ENCODE peak calls at places on chromosomes 1 and 21, in nine cellular contexts. One of them, this sample, is unnamed.

GRCh38 chr1:97499667-97500066 is 421.2 kb downstream of the DPYD start:
- DNase-seq in Caki2: no peak
- DNase-seq in AG20443: no peak
- DNase-seq in activated T-helper 1 cell treated with Interleukin-2 at 50 U/mL for 16 hours: no peak
- DNase-seq in substantia nigra: no peak
- DNase-seq in activated CD4-positive, alpha-beta T cell treated with anti-CD3 and anti-CD28 coated beads, Interleukin-2, amount 50 U/mL, for 24 hours: no peak
- DNase-seq in stimulated activated CD8-positive, alpha-beta memory T cell treated with anti-CD3 and anti-CD28 coated beads, Interleukin-4, amount 100 ng/mL, for 1 hour: no peak
- DNase-seq in colonic mucosa: no peak
- DNase-seq in right cardiac atrium: no peak
- DNase-seq in this sample: no peak

GRCh38 chr1:207397525-207397926 is 56.6 kb upstream of the CR2 start:
- DNase-seq in substantia nigra: no peak
- DNase-seq in colonic mucosa: no peak
- DNase-seq in Caki2: peak; percentile 19
- DNase-seq in activated T-helper 1 cell treated with Interleukin-2 at 50 U/mL for 16 hours: no peak
- DNase-seq in AG20443: no peak
- DNase-seq in activated CD4-positive, alpha-beta T cell treated with anti-CD3 and anti-CD28 coated beads, Interleukin-2, amount 50 U/mL, for 24 hours: no peak
- DNase-seq in right cardiac atrium: no peak
- DNase-seq in stimulated activated CD8-positive, alpha-beta memory T cell treated with anti-CD3 and anti-CD28 coated beads, Interleukin-4, amount 100 ng/mL, for 1 hour: no peak
- DNase-seq in this sample: no peak

GRCh38 chr1:154384650-154385557 is 20.2 kb upstream of the IL6R start:
- DNase-seq in right cardiac atrium: no peak
- DNase-seq in stimulated activated CD8-positive, alpha-beta memory T cell treated with anti-CD3 and anti-CD28 coated beads, Interleukin-4, amount 100 ng/mL, for 1 hour: no peak
- DNase-seq in colonic mucosa: no peak
- DNase-seq in AG20443: no peak
- DNase-seq in activated CD4-positive, alpha-beta T cell treated with anti-CD3 and anti-CD28 coated beads, Interleukin-2, amount 50 U/mL, for 24 hours: no peak
- DNase-seq in substantia nigra: no peak
- DNase-seq in Caki2: no peak
- DNase-seq in activated T-helper 1 cell treated with Interleukin-2 at 50 U/mL for 16 hours: no peak
- DNase-seq in this sample: no peak

GRCh38 chr21:34351786-34352241 is 12.0 kb upstream of the KCNE2 start:
- DNase-seq in colonic mucosa: peak; percentile 50
- DNase-seq in Caki2: peak; percentile 35
- DNase-seq in activated T-helper 1 cell treated with Interleukin-2 at 50 U/mL for 16 hours: no peak
- DNase-seq in AG20443: peak; percentile 70
- DNase-seq in substantia nigra: no peak
- DNase-seq in stimulated activated CD8-positive, alpha-beta memory T cell treated with anti-CD3 and anti-CD28 coated beads, Interleukin-4, amount 100 ng/mL, for 1 hour: peak; percentile 3
- DNase-seq in activated CD4-positive, alpha-beta T cell treated with anti-CD3 and anti-CD28 coated beads, Interleukin-2, amount 50 U/mL, for 24 hours: no peak
- DNase-seq in right cardiac atrium: peak; percentile 71
- DNase-seq in this sample: no peak

GRCh38 chr1:172220376-172220775 is 200.1 kb upstream of the C1orf105 start:
- DNase-seq in stimulated activated CD8-positive, alpha-beta memory T cell treated with anti-CD3 and anti-CD28 coated beads, Interleukin-4, amount 100 ng/mL, for 1 hour: no peak
- DNase-seq in activated T-helper 1 cell treated with Interleukin-2 at 50 U/mL for 16 hours: no peak
- DNase-seq in AG20443: no peak
- DNase-seq in Caki2: no peak
- DNase-seq in colonic mucosa: no peak
- DNase-seq in substantia nigra: no peak
- DNase-seq in activated CD4-positive, alpha-beta T cell treated with anti-CD3 and anti-CD28 coated beads, Interleukin-2, amount 50 U/mL, for 24 hours: no peak
- DNase-seq in right cardiac atrium: no peak
- DNase-seq in this sample: no peak

GRCh38 chr1:187685338-187685737 is 856.6 kb downstream of the PLA2G4A start:
- DNase-seq in activated CD4-positive, alpha-beta T cell treated with anti-CD3 and anti-CD28 coated beads, Interleukin-2, amount 50 U/mL, for 24 hours: no peak
- DNase-seq in substantia nigra: no peak
- DNase-seq in right cardiac atrium: no peak
- DNase-seq in activated T-helper 1 cell treated with Interleukin-2 at 50 U/mL for 16 hours: no peak
- DNase-seq in AG20443: no peak
- DNase-seq in Caki2: no peak
- DNase-seq in stimulated activated CD8-positive, alpha-beta memory T cell treated with anti-CD3 and anti-CD28 coated beads, Interleukin-4, amount 100 ng/mL, for 1 hour: no peak
- DNase-seq in colonic mucosa: no peak
- DNase-seq in this sample: no peak

GRCh38 chr1:17419626-17420328 is 19.7 kb downstream of the RCC2 start:
- DNase-seq in activated T-helper 1 cell treated with Interleukin-2 at 50 U/mL for 16 hours: peak; percentile 56
- DNase-seq in right cardiac atrium: peak; percentile 91
- DNase-seq in AG20443: peak; percentile 90
- DNase-seq in Caki2: peak; percentile 21
- DNase-seq in substantia nigra: no peak
- DNase-seq in activated CD4-positive, alpha-beta T cell treated with anti-CD3 and anti-CD28 coated beads, Interleukin-2, amount 50 U/mL, for 24 hours: peak; percentile 56
- DNase-seq in colonic mucosa: peak; percentile 72
- DNase-seq in stimulated activated CD8-positive, alpha-beta memory T cell treated with anti-CD3 and anti-CD28 coated beads, Interleukin-4, amount 100 ng/mL, for 1 hour: peak; percentile 35
- DNase-seq in this sample: no peak

GRCh38 chr1:184757891-184758290 is 3.2 kb upstream of the EDEM3 start:
- DNase-seq in colonic mucosa: no peak
- DNase-seq in stimulated activated CD8-positive, alpha-beta memory T cell treated with anti-CD3 and anti-CD28 coated beads, Interleukin-4, amount 100 ng/mL, for 1 hour: no peak
- DNase-seq in Caki2: no peak
- DNase-seq in substantia nigra: no peak
- DNase-seq in right cardiac atrium: no peak
- DNase-seq in activated CD4-positive, alpha-beta T cell treated with anti-CD3 and anti-CD28 coated beads, Interleukin-2, amount 50 U/mL, for 24 hours: no peak
- DNase-seq in AG20443: no peak
- DNase-seq in activated T-helper 1 cell treated with Interleukin-2 at 50 U/mL for 16 hours: no peak
- DNase-seq in this sample: no peak

GRCh38 chr1:119865607-119866006 is 30.7 kb downstream of the ADAM30 start:
- DNase-seq in activated CD4-positive, alpha-beta T cell treated with anti-CD3 and anti-CD28 coated beads, Interleukin-2, amount 50 U/mL, for 24 hours: no peak
- DNase-seq in Caki2: no peak
- DNase-seq in right cardiac atrium: no peak
- DNase-seq in substantia nigra: no peak
- DNase-seq in activated T-helper 1 cell treated with Interleukin-2 at 50 U/mL for 16 hours: no peak
- DNase-seq in colonic mucosa: no peak
- DNase-seq in AG20443: peak; percentile 4
- DNase-seq in stimulated activated CD8-positive, alpha-beta memory T cell treated with anti-CD3 and anti-CD28 coated beads, Interleukin-4, amount 100 ng/mL, for 1 hour: no peak
- DNase-seq in this sample: no peak

GRCh38 chr1:185632659-185633428 is 101.3 kb upstream of the HMCN1 start:
- DNase-seq in Caki2: no peak
- DNase-seq in right cardiac atrium: peak; percentile 54
- DNase-seq in colonic mucosa: no peak
- DNase-seq in activated CD4-positive, alpha-beta T cell treated with anti-CD3 and anti-CD28 coated beads, Interleukin-2, amount 50 U/mL, for 24 hours: no peak
- DNase-seq in AG20443: peak; percentile 70
- DNase-seq in stimulated activated CD8-positive, alpha-beta memory T cell treated with anti-CD3 and anti-CD28 coated beads, Interleukin-4, amount 100 ng/mL, for 1 hour: no peak
- DNase-seq in substantia nigra: no peak
- DNase-seq in activated T-helper 1 cell treated with Interleukin-2 at 50 U/mL for 16 hours: no peak
- DNase-seq in this sample: no peak

GRCh38 chr1:196002906-196003305 is 605.3 kb downstream of the KCNT2 start:
- DNase-seq in activated CD4-positive, alpha-beta T cell treated with anti-CD3 and anti-CD28 coated beads, Interleukin-2, amount 50 U/mL, for 24 hours: no peak
- DNase-seq in AG20443: no peak
- DNase-seq in activated T-helper 1 cell treated with Interleukin-2 at 50 U/mL for 16 hours: no peak
- DNase-seq in substantia nigra: no peak
- DNase-seq in stimulated activated CD8-positive, alpha-beta memory T cell treated with anti-CD3 and anti-CD28 coated beads, Interleukin-4, amount 100 ng/mL, for 1 hour: no peak
- DNase-seq in colonic mucosa: no peak
- DNase-seq in Caki2: peak; percentile 50
- DNase-seq in right cardiac atrium: no peak
- DNase-seq in this sample: no peak

GRCh38 chr1:228004331-228004871 is 2.4 kb upstream of the WNT3A start:
- DNase-seq in colonic mucosa: no peak
- DNase-seq in stimulated activated CD8-positive, alpha-beta memory T cell treated with anti-CD3 and anti-CD28 coated beads, Interleukin-4, amount 100 ng/mL, for 1 hour: no peak
- DNase-seq in substantia nigra: no peak
- DNase-seq in Caki2: no peak
- DNase-seq in AG20443: peak; percentile 38
- DNase-seq in activated T-helper 1 cell treated with Interleukin-2 at 50 U/mL for 16 hours: no peak
- DNase-seq in right cardiac atrium: no peak
- DNase-seq in activated CD4-positive, alpha-beta T cell treated with anti-CD3 and anti-CD28 coated beads, Interleukin-2, amount 50 U/mL, for 24 hours: no peak
- DNase-seq in this sample: no peak

GRCh38 chr1:91846007-91846620 is 39.8 kb downstream of the TGFBR3 start:
- DNase-seq in Caki2: no peak
- DNase-seq in substantia nigra: no peak
- DNase-seq in colonic mucosa: peak; percentile 81
- DNase-seq in activated T-helper 1 cell treated with Interleukin-2 at 50 U/mL for 16 hours: no peak
- DNase-seq in activated CD4-positive, alpha-beta T cell treated with anti-CD3 and anti-CD28 coated beads, Interleukin-2, amount 50 U/mL, for 24 hours: no peak
- DNase-seq in AG20443: peak; percentile 20
- DNase-seq in stimulated activated CD8-positive, alpha-beta memory T cell treated with anti-CD3 and anti-CD28 coated beads, Interleukin-4, amount 100 ng/mL, for 1 hour: no peak
- DNase-seq in right cardiac atrium: peak; percentile 64
- DNase-seq in this sample: no peak

GRCh38 chr1:75954594-75954993 is 22.4 kb upstream of the ASB17 start:
- DNase-seq in activated CD4-positive, alpha-beta T cell treated with anti-CD3 and anti-CD28 coated beads, Interleukin-2, amount 50 U/mL, for 24 hours: no peak
- DNase-seq in AG20443: no peak
- DNase-seq in activated T-helper 1 cell treated with Interleukin-2 at 50 U/mL for 16 hours: no peak
- DNase-seq in stimulated activated CD8-positive, alpha-beta memory T cell treated with anti-CD3 and anti-CD28 coated beads, Interleukin-4, amount 100 ng/mL, for 1 hour: no peak
- DNase-seq in substantia nigra: no peak
- DNase-seq in colonic mucosa: no peak
- DNase-seq in Caki2: peak; percentile 41
- DNase-seq in right cardiac atrium: no peak
- DNase-seq in this sample: no peak

GRCh38 chr1:214022810-214023425 is 35.1 kb downstream of the PROX1 start:
- DNase-seq in AG20443: no peak
- DNase-seq in right cardiac atrium: no peak
- DNase-seq in Caki2: no peak
- DNase-seq in substantia nigra: no peak
- DNase-seq in activated T-helper 1 cell treated with Interleukin-2 at 50 U/mL for 16 hours: no peak
- DNase-seq in colonic mucosa: no peak
- DNase-seq in stimulated activated CD8-positive, alpha-beta memory T cell treated with anti-CD3 and anti-CD28 coated beads, Interleukin-4, amount 100 ng/mL, for 1 hour: no peak
- DNase-seq in activated CD4-positive, alpha-beta T cell treated with anti-CD3 and anti-CD28 coated beads, Interleukin-2, amount 50 U/mL, for 24 hours: no peak
- DNase-seq in this sample: no peak

GRCh38 chr1:207603777-207604176 is 41.2 kb upstream of the CR1L start:
- DNase-seq in AG20443: no peak
- DNase-seq in activated CD4-positive, alpha-beta T cell treated with anti-CD3 and anti-CD28 coated beads, Interleukin-2, amount 50 U/mL, for 24 hours: no peak
- DNase-seq in substantia nigra: no peak
- DNase-seq in Caki2: peak; percentile 4
- DNase-seq in colonic mucosa: no peak
- DNase-seq in right cardiac atrium: no peak
- DNase-seq in activated T-helper 1 cell treated with Interleukin-2 at 50 U/mL for 16 hours: no peak
- DNase-seq in stimulated activated CD8-positive, alpha-beta memory T cell treated with anti-CD3 and anti-CD28 coated beads, Interleukin-4, amount 100 ng/mL, for 1 hour: no peak
- DNase-seq in this sample: no peak

GRCh38 chr1:219798283-219799030 is 129.9 kb downstream of the SLC30A10 start:
- DNase-seq in substantia nigra: no peak
- DNase-seq in Caki2: peak; percentile 18
- DNase-seq in activated T-helper 1 cell treated with Interleukin-2 at 50 U/mL for 16 hours: no peak
- DNase-seq in AG20443: peak; percentile 17
- DNase-seq in colonic mucosa: no peak
- DNase-seq in activated CD4-positive, alpha-beta T cell treated with anti-CD3 and anti-CD28 coated beads, Interleukin-2, amount 50 U/mL, for 24 hours: no peak
- DNase-seq in stimulated activated CD8-positive, alpha-beta memory T cell treated with anti-CD3 and anti-CD28 coated beads, Interleukin-4, amount 100 ng/mL, for 1 hour: no peak
- DNase-seq in right cardiac atrium: no peak
- DNase-seq in this sample: no peak

GRCh38 chr1:181669209-181669608 is 185.9 kb downstream of the CACNA1E start:
- DNase-seq in activated CD4-positive, alpha-beta T cell treated with anti-CD3 and anti-CD28 coated beads, Interleukin-2, amount 50 U/mL, for 24 hours: no peak
- DNase-seq in stimulated activated CD8-positive, alpha-beta memory T cell treated with anti-CD3 and anti-CD28 coated beads, Interleukin-4, amount 100 ng/mL, for 1 hour: no peak
- DNase-seq in right cardiac atrium: no peak
- DNase-seq in Caki2: no peak
- DNase-seq in AG20443: no peak
- DNase-seq in substantia nigra: no peak
- DNase-seq in colonic mucosa: no peak
- DNase-seq in activated T-helper 1 cell treated with Interleukin-2 at 50 U/mL for 16 hours: no peak
- DNase-seq in this sample: no peak

GRCh38 chr1:198605426-198605825 is 33.4 kb upstream of the PTPRC start:
- DNase-seq in right cardiac atrium: no peak
- DNase-seq in colonic mucosa: no peak
- DNase-seq in substantia nigra: no peak
- DNase-seq in stimulated activated CD8-positive, alpha-beta memory T cell treated with anti-CD3 and anti-CD28 coated beads, Interleukin-4, amount 100 ng/mL, for 1 hour: no peak
- DNase-seq in AG20443: no peak
- DNase-seq in Caki2: no peak
- DNase-seq in activated CD4-positive, alpha-beta T cell treated with anti-CD3 and anti-CD28 coated beads, Interleukin-2, amount 50 U/mL, for 24 hours: no peak
- DNase-seq in activated T-helper 1 cell treated with Interleukin-2 at 50 U/mL for 16 hours: no peak
- DNase-seq in this sample: no peak

GRCh38 chr1:41557751-41558455 is 73.4 kb upstream of the EDN2 start:
- DNase-seq in activated CD4-positive, alpha-beta T cell treated with anti-CD3 and anti-CD28 coated beads, Interleukin-2, amount 50 U/mL, for 24 hours: no peak
- DNase-seq in activated T-helper 1 cell treated with Interleukin-2 at 50 U/mL for 16 hours: no peak
- DNase-seq in right cardiac atrium: no peak
- DNase-seq in substantia nigra: no peak
- DNase-seq in Caki2: no peak
- DNase-seq in AG20443: no peak
- DNase-seq in colonic mucosa: no peak
- DNase-seq in stimulated activated CD8-positive, alpha-beta memory T cell treated with anti-CD3 and anti-CD28 coated beads, Interleukin-4, amount 100 ng/mL, for 1 hour: no peak
- DNase-seq in this sample: no peak

GRCh38 chr21:8991088-8991907 is 1530.1 kb upstream of the TPTE start:
- DNase-seq in substantia nigra: no peak
- DNase-seq in stimulated activated CD8-positive, alpha-beta memory T cell treated with anti-CD3 and anti-CD28 coated beads, Interleukin-4, amount 100 ng/mL, for 1 hour: no peak
- DNase-seq in colonic mucosa: no peak
- DNase-seq in activated T-helper 1 cell treated with Interleukin-2 at 50 U/mL for 16 hours: no peak
- DNase-seq in AG20443: peak; percentile 13
- DNase-seq in activated CD4-positive, alpha-beta T cell treated with anti-CD3 and anti-CD28 coated beads, Interleukin-2, amount 50 U/mL, for 24 hours: no peak
- DNase-seq in Caki2: no peak
- DNase-seq in right cardiac atrium: peak; percentile 37
- DNase-seq in this sample: no peak

GRCh38 chr1:3187415-3188149 is 118.6 kb downstream of the PRDM16 start:
- DNase-seq in activated T-helper 1 cell treated with Interleukin-2 at 50 U/mL for 16 hours: no peak
- DNase-seq in activated CD4-positive, alpha-beta T cell treated with anti-CD3 and anti-CD28 coated beads, Interleukin-2, amount 50 U/mL, for 24 hours: no peak
- DNase-seq in stimulated activated CD8-positive, alpha-beta memory T cell treated with anti-CD3 and anti-CD28 coated beads, Interleukin-4, amount 100 ng/mL, for 1 hour: no peak
- DNase-seq in substantia nigra: no peak
- DNase-seq in colonic mucosa: no peak
- DNase-seq in Caki2: no peak
- DNase-seq in right cardiac atrium: peak; percentile 41
- DNase-seq in AG20443: no peak
- DNase-seq in this sample: no peak

GRCh38 chr1:110171134-110171733 is 20.9 kb downstream of the SLC6A17 start:
- DNase-seq in stimulated activated CD8-positive, alpha-beta memory T cell treated with anti-CD3 and anti-CD28 coated beads, Interleukin-4, amount 100 ng/mL, for 1 hour: no peak
- DNase-seq in activated CD4-positive, alpha-beta T cell treated with anti-CD3 and anti-CD28 coated beads, Interleukin-2, amount 50 U/mL, for 24 hours: no peak
- DNase-seq in activated T-helper 1 cell treated with Interleukin-2 at 50 U/mL for 16 hours: no peak
- DNase-seq in substantia nigra: no peak
- DNase-seq in colonic mucosa: no peak
- DNase-seq in Caki2: no peak
- DNase-seq in AG20443: no peak
- DNase-seq in right cardiac atrium: no peak
- DNase-seq in this sample: no peak

GRCh38 chr1:33182452-33182851 is 609 bp upstream of the TRIM62 start:
- DNase-seq in stimulated activated CD8-positive, alpha-beta memory T cell treated with anti-CD3 and anti-CD28 coated beads, Interleukin-4, amount 100 ng/mL, for 1 hour: no peak
- DNase-seq in AG20443: peak; percentile 44
- DNase-seq in colonic mucosa: peak; percentile 43
- DNase-seq in right cardiac atrium: peak; percentile 59
- DNase-seq in Caki2: no peak
- DNase-seq in activated T-helper 1 cell treated with Interleukin-2 at 50 U/mL for 16 hours: no peak
- DNase-seq in substantia nigra: no peak
- DNase-seq in activated CD4-positive, alpha-beta T cell treated with anti-CD3 and anti-CD28 coated beads, Interleukin-2, amount 50 U/mL, for 24 hours: no peak
- DNase-seq in this sample: no peak

GRCh38 chr1:169794530-169795416 is at the start of gene METTL18:
- DNase-seq in Caki2: peak; percentile 95
- DNase-seq in activated T-helper 1 cell treated with Interleukin-2 at 50 U/mL for 16 hours: peak; percentile 80
- DNase-seq in stimulated activated CD8-positive, alpha-beta memory T cell treated with anti-CD3 and anti-CD28 coated beads, Interleukin-4, amount 100 ng/mL, for 1 hour: peak; percentile 84
- DNase-seq in activated CD4-positive, alpha-beta T cell treated with anti-CD3 and anti-CD28 coated beads, Interleukin-2, amount 50 U/mL, for 24 hours: peak; percentile 81
- DNase-seq in substantia nigra: peak; percentile 77
- DNase-seq in right cardiac atrium: peak; percentile 96
- DNase-seq in colonic mucosa: peak; percentile 96
- DNase-seq in AG20443: peak; percentile 97
- DNase-seq in this sample: peak; percentile 40

GRCh38 chr1:71222668-71223067 is 141.8 kb upstream of the ZRANB2 start:
- DNase-seq in Caki2: no peak
- DNase-seq in activated T-helper 1 cell treated with Interleukin-2 at 50 U/mL for 16 hours: no peak
- DNase-seq in right cardiac atrium: no peak
- DNase-seq in activated CD4-positive, alpha-beta T cell treated with anti-CD3 and anti-CD28 coated beads, Interleukin-2, amount 50 U/mL, for 24 hours: no peak
- DNase-seq in stimulated activated CD8-positive, alpha-beta memory T cell treated with anti-CD3 and anti-CD28 coated beads, Interleukin-4, amount 100 ng/mL, for 1 hour: no peak
- DNase-seq in AG20443: no peak
- DNase-seq in substantia nigra: no peak
- DNase-seq in colonic mucosa: no peak
- DNase-seq in this sample: no peak

GRCh38 chr1:87513971-87514660 is 185.4 kb downstream of the LMO4 start:
- DNase-seq in AG20443: no peak
- DNase-seq in substantia nigra: no peak
- DNase-seq in activated T-helper 1 cell treated with Interleukin-2 at 50 U/mL for 16 hours: no peak
- DNase-seq in colonic mucosa: no peak
- DNase-seq in right cardiac atrium: no peak
- DNase-seq in stimulated activated CD8-positive, alpha-beta memory T cell treated with anti-CD3 and anti-CD28 coated beads, Interleukin-4, amount 100 ng/mL, for 1 hour: no peak
- DNase-seq in Caki2: no peak
- DNase-seq in activated CD4-positive, alpha-beta T cell treated with anti-CD3 and anti-CD28 coated beads, Interleukin-2, amount 50 U/mL, for 24 hours: no peak
- DNase-seq in this sample: no peak

GRCh38 chr21:36079010-36079649 is 9.3 kb downstream of the CBR1 start:
- DNase-seq in activated CD4-positive, alpha-beta T cell treated with anti-CD3 and anti-CD28 coated beads, Interleukin-2, amount 50 U/mL, for 24 hours: peak; percentile 10
- DNase-seq in stimulated activated CD8-positive, alpha-beta memory T cell treated with anti-CD3 and anti-CD28 coated beads, Interleukin-4, amount 100 ng/mL, for 1 hour: no peak
- DNase-seq in AG20443: no peak
- DNase-seq in Caki2: no peak
- DNase-seq in right cardiac atrium: peak; percentile 53
- DNase-seq in substantia nigra: no peak
- DNase-seq in activated T-helper 1 cell treated with Interleukin-2 at 50 U/mL for 16 hours: peak; percentile 3
- DNase-seq in colonic mucosa: peak; percentile 56
- DNase-seq in this sample: no peak

GRCh38 chr1:185936641-185937040 is 202.4 kb downstream of the HMCN1 start:
- DNase-seq in stimulated activated CD8-positive, alpha-beta memory T cell treated with anti-CD3 and anti-CD28 coated beads, Interleukin-4, amount 100 ng/mL, for 1 hour: no peak
- DNase-seq in activated T-helper 1 cell treated with Interleukin-2 at 50 U/mL for 16 hours: no peak
- DNase-seq in Caki2: no peak
- DNase-seq in substantia nigra: no peak
- DNase-seq in activated CD4-positive, alpha-beta T cell treated with anti-CD3 and anti-CD28 coated beads, Interleukin-2, amount 50 U/mL, for 24 hours: no peak
- DNase-seq in right cardiac atrium: no peak
- DNase-seq in colonic mucosa: no peak
- DNase-seq in AG20443: no peak
- DNase-seq in this sample: no peak

GRCh38 chr1:209620484-209620879 is 31.7 kb downstream of the LAMB3 start:
- DNase-seq in activated CD4-positive, alpha-beta T cell treated with anti-CD3 and anti-CD28 coated beads, Interleukin-2, amount 50 U/mL, for 24 hours: no peak
- DNase-seq in AG20443: no peak
- DNase-seq in stimulated activated CD8-positive, alpha-beta memory T cell treated with anti-CD3 and anti-CD28 coated beads, Interleukin-4, amount 100 ng/mL, for 1 hour: no peak
- DNase-seq in right cardiac atrium: no peak
- DNase-seq in substantia nigra: no peak
- DNase-seq in Caki2: no peak
- DNase-seq in colonic mucosa: no peak
- DNase-seq in activated T-helper 1 cell treated with Interleukin-2 at 50 U/mL for 16 hours: no peak
- DNase-seq in this sample: no peak

GRCh38 chr21:44539991-44540666 is at the start of gene KRTAP10-1:
- DNase-seq in substantia nigra: no peak
- DNase-seq in activated T-helper 1 cell treated with Interleukin-2 at 50 U/mL for 16 hours: no peak
- DNase-seq in colonic mucosa: no peak
- DNase-seq in AG20443: no peak
- DNase-seq in Caki2: no peak
- DNase-seq in right cardiac atrium: no peak
- DNase-seq in stimulated activated CD8-positive, alpha-beta memory T cell treated with anti-CD3 and anti-CD28 coated beads, Interleukin-4, amount 100 ng/mL, for 1 hour: no peak
- DNase-seq in activated CD4-positive, alpha-beta T cell treated with anti-CD3 and anti-CD28 coated beads, Interleukin-2, amount 50 U/mL, for 24 hours: no peak
- DNase-seq in this sample: no peak